ENCODE peak calls at places on chromosome 20, in four cellular contexts. One of them, this sample, is unnamed. For H3K27me3, the result is how much of the 10 kb centered on the place peaks cover.

GRCh38 chr20:51583499-51583898 is 41.0 kb upstream of the NFATC2 start:
- DNase-seq in neuronal stem cell: no peak
- DNase-seq in H9: no peak
- DNase-seq in IMR-90: no peak
- DNase-seq in this sample: no peak

GRCh38 chr20:11329271-11329670 is 588.4 kb upstream of the BTBD3 start:
- DNase-seq in IMR-90: peak
- DNase-seq in neuronal stem cell: no peak
- DNase-seq in H9: no peak
- DNase-seq in this sample: no peak

GRCh38 chr20:2658414-2659354 is 5.3 kb downstream of the IDH3B start:
- DNase-seq in H9: peak
- DNase-seq in neuronal stem cell: no peak
- DNase-seq in IMR-90: no peak
- DNase-seq in this sample: peak

GRCh38 chr20:54020348-54020747 is 50.0 kb downstream of the BCAS1 start:
- DNase-seq in IMR-90: no peak
- DNase-seq in H9: no peak
- DNase-seq in neuronal stem cell: no peak
- DNase-seq in this sample: no peak

GRCh38 chr20:53829086-53829703 is 235.6 kb upstream of the ZNF217 start:
- DNase-seq in H9: no peak
- DNase-seq in neuronal stem cell: no peak
- DNase-seq in IMR-90: peak
- DNase-seq in this sample: peak

GRCh38 chr20:35791823-35792222 is 20.0 kb downstream of the PHF20 start:
- DNase-seq in H9: no peak
- DNase-seq in neuronal stem cell: no peak
- DNase-seq in IMR-90: peak
- DNase-seq in this sample: peak

GRCh38 chr20:41339957-41340326 is 679 bp upstream of the LPIN3 start:
- DNase-seq in neuronal stem cell: peak
- DNase-seq in H9: peak
- DNase-seq in IMR-90: peak
- DNase-seq in this sample: peak

GRCh38 chr20:23212011-23212410 is 125.9 kb upstream of the CD93 start:
- DNase-seq in neuronal stem cell: no peak
- DNase-seq in H9: no peak
- DNase-seq in IMR-90: no peak
- DNase-seq in this sample: peak

GRCh38 chr20:37435607-37436006 is 85.4 kb upstream of the NNAT start:
- DNase-seq in H9: no peak
- DNase-seq in IMR-90: no peak
- DNase-seq in neuronal stem cell: no peak
- DNase-seq in this sample: no peak

GRCh38 chr20:37426978-37427377 is 81.0 kb downstream of the SRC start:
- DNase-seq in neuronal stem cell: no peak
- DNase-seq in IMR-90: no peak
- DNase-seq in H9: no peak
- DNase-seq in this sample: no peak

GRCh38 chr20:37431786-37432185 is 85.8 kb downstream of the SRC start:
- DNase-seq in IMR-90: no peak
- DNase-seq in H9: no peak
- DNase-seq in neuronal stem cell: no peak
- DNase-seq in this sample: no peak

GRCh38 chr20:37430044-37430443 is 84.1 kb downstream of the SRC start:
- DNase-seq in neuronal stem cell: no peak
- DNase-seq in H9: no peak
- DNase-seq in IMR-90: no peak
- DNase-seq in this sample: no peak

DNA sequence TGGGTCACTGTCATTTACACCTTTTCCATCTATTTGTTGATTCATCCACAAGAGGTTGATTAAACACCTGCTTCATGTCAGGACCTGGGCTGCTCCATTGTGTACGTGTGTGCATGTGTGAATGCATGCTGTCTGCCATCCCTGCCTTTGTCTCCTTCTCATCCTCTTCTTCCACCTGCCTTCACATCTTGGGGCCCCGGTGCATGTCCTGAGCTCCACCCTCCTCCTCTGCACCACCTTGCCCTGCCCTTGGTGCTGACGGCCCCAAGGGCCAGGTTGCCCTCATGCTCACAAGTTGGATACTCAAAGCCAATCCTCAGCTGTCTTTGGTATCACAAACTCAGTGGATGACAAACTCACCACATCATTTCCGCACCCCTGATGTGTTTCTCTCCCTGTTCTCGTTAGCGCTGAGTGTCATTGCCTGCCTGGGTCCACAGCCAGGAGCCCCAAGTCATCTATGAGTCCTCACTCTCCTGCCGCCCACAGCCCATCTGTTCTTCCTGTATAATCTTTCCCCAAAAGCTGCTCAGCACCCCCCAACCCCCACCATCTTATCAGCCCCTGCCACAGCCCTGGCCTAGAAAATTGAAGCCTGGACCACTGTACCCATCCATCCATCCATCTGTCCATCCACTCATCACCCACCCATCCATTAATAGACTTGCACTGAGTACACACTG is 85.0 kb downstream of the SRC start:
- DNase-seq in neuronal stem cell: no peak
- DNase-seq in H9: no peak
- DNase-seq in IMR-90: no peak
- DNase-seq in this sample: no peak
- H3K27me3 ChIP-seq in neuronal stem cell: under half
- H3K27me3 ChIP-seq in H9: under half
- H3K27me3 ChIP-seq in IMR-90: half or more
- H3K27me3 ChIP-seq in this sample: under half

GRCh38 chr20:61599061-61599930 is 347.2 kb downstream of the CDH4 start:
- DNase-seq in IMR-90: no peak
- DNase-seq in neuronal stem cell: no peak
- DNase-seq in H9: peak
- DNase-seq in this sample: no peak
- H3K18ac ChIP-seq in IMR-90: no peak
- H3K18ac ChIP-seq in neuronal stem cell: peak
- H3K18ac ChIP-seq in H9: no peak
- H3K18ac ChIP-seq in this sample: no peak

GRCh38 chr20:44174996-44175766 is 11.8 kb downstream of the JPH2 start:
- DNase-seq in IMR-90: no peak
- DNase-seq in neuronal stem cell: no peak
- DNase-seq in H9: no peak
- DNase-seq in this sample: no peak
- H2BK120ac ChIP-seq in IMR-90: no peak
- H2BK120ac ChIP-seq in neuronal stem cell: no peak
- H2BK120ac ChIP-seq in H9: no peak
- H2BK120ac ChIP-seq in this sample: no peak

GRCh38 chr20:5492941-5493340 is 176.2 kb upstream of the PROKR2 start:
- DNase-seq in H9: no peak
- DNase-seq in neuronal stem cell: no peak
- DNase-seq in IMR-90: no peak
- DNase-seq in this sample: no peak
- H3K27me3 ChIP-seq in H9: under half
- H3K27me3 ChIP-seq in neuronal stem cell: under half
- H3K27me3 ChIP-seq in IMR-90: under half
- H3K27me3 ChIP-seq in this sample: under half

DNA sequence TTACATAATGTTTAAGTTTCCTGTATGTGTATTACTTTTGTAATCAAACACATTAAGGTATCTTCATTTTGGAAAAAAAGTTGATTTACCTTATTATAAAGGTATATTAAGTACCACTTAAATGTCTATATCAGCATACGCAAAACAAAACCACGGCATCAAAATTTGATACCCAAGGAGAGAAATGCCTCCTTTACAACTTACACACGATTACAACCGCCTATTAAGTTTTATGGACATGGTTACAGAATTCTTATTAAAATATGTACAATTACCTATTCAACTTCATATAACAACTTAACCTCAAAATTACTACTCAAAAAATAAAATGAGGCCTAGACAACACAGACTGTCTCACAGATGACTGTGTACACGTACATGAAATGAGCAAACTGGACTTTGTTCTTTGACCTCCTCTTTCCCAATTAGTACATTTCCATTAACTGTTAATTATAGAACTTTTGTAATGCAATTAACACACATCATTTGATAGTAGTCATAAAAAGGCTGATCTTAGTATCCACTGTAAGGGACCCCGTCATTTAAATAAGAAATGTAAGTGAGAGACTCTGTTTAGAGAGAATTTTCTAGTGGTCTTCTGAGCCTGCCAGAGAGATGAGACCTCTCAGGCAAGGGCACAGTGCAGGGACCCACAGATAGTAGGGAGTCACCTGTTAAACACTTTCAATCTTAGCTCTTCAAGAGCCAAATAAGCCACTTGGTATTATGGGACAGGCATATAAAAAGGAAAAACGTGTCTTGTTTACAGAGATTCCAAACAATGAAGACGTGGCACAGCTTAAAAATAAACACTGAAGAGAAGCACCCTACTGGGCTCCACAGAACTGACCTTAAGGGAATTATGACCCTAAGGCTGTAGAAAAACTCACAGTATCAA is 2.4 kb downstream of the DIDO1 start:
- DNase-seq in neuronal stem cell: no peak
- DNase-seq in H9: no peak
- DNase-seq in IMR-90: no peak
- DNase-seq in this sample: no peak
- H3K18ac ChIP-seq in neuronal stem cell: no peak
- H3K18ac ChIP-seq in H9: no peak
- H3K18ac ChIP-seq in IMR-90: no peak
- H3K18ac ChIP-seq in this sample: no peak

DNA sequence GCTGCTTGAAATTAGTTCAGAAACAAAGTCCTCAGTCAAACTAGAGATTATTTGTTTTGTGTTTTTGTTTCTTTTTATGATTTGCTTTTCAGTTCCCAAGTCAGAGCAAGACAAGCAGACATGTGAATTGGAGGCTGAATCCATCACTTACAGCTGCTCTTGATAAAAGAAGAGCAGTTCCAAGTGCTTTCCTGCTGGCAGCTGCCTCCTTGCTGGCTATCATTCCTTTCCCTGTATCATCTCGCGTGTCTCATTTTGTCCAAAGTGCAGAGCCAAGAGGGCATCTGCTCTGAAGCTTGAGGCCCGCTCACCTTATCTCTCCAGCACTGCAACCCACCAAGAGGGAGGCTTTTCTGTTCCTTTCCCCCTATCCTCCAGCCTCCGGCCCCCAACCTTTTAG is 172.2 kb upstream of the FERMT1 start:
- DNase-seq in neuronal stem cell: no peak
- DNase-seq in H9: no peak
- DNase-seq in IMR-90: no peak
- DNase-seq in this sample: no peak
- H2BK120ac ChIP-seq in neuronal stem cell: no peak
- H2BK120ac ChIP-seq in H9: no peak
- H2BK120ac ChIP-seq in IMR-90: no peak
- H2BK120ac ChIP-seq in this sample: no peak

DNA sequence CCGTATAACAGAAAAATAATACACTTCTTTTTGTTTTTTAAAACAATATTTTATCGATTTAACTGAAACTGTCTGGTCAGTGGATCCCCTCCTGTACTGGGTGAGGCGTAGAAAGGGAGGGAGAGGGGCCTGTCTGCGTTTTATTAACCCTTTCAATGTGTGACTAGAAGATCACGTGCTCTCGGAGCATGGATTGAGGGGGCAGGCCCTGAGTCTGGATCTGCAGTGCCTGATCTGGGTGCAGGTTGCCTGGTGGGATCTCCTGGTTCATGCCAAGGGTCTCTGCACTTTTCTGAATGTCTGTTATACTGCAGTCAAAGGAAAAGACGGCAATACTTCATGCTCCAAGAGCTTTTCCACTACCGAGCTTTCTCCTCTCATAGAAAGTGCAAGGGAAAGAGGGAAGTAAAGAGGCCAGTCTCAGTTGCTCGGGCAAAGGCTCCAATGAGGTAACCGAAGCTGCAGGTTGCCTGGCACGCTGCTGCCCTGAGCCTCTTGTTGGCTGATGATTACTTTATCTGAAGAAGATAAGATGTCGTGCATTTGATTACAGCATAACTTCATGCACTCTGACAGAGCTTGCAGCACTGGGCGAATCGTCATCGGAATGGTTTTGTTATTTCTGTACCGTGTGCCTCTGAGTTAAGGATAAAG is 167.4 kb upstream of the PMEPA1 start:
- DNase-seq in neuronal stem cell: no peak
- DNase-seq in IMR-90: no peak
- DNase-seq in H9: no peak
- DNase-seq in this sample: no peak
- H3K27me3 ChIP-seq in neuronal stem cell: under half
- H3K27me3 ChIP-seq in IMR-90: under half
- H3K27me3 ChIP-seq in H9: under half
- H3K27me3 ChIP-seq in this sample: under half

DNA sequence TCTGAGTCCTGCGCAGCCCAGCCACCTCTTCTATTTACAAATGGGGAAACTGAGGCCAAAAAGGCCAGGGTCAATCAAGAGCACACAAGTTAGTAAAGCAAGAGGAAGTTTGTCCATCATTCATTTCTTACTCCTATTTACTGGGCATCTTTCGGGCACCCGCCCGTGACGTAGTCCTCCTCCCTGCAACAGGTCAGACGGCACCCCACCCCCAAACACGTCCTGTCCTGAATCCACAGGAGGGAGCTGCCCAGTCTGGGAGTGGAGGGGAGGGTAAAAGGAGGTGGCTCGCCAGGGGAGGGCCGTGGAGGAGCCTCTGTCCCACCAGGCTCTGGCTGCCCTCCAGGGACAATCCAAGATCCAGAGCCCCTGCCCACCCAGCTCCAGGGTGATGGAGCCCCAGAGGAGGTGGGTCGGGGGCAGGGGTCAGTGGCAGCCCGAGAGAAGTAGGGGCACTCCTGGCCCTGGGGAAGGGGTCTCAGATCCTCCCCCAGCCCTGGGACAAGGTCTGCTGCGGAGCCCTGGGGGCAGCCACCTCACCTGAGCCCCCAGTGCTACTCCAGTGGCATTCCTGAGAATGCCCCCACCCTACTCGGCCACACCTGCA is 2.5 kb upstream of the LAMA5 start:
- DNase-seq in IMR-90: no peak
- DNase-seq in neuronal stem cell: no peak
- DNase-seq in H9: no peak
- DNase-seq in this sample: no peak
- H3K18ac ChIP-seq in IMR-90: peak
- H3K18ac ChIP-seq in neuronal stem cell: peak
- H3K18ac ChIP-seq in H9: no peak
- H3K18ac ChIP-seq in this sample: peak

DNA sequence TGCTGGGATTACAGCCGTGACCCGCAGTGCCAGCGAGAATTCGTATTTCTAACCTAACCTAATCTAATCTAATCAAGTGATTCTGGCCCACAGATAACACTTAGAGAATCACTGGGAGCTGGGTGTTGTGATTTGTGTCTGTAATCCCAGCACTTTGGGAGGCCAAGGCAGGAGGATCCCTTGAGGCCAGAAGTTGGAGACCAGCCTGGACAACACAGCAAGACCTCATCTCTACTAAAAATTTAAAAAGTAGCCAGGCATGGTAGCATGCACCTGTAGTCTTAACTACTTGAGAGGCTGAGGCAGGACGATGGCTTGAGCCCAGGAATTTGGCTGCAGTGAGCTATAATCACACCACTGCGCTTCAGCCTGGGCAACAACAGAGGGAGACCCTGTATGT is 21.4 kb upstream of the NCOA3 start:
- DNase-seq in neuronal stem cell: no peak
- DNase-seq in IMR-90: no peak
- DNase-seq in H9: no peak
- DNase-seq in this sample: peak
- H2BK120ac ChIP-seq in neuronal stem cell: no peak
- H2BK120ac ChIP-seq in IMR-90: no peak
- H2BK120ac ChIP-seq in H9: no peak
- H2BK120ac ChIP-seq in this sample: no peak

GRCh38 chr20:21395039-21395665 is 2.2 kb downstream of the NKX2-4 start:
- DNase-seq in IMR-90: no peak
- DNase-seq in neuronal stem cell: no peak
- DNase-seq in H9: no peak
- DNase-seq in this sample: no peak
- H3K27me3 ChIP-seq in IMR-90: half or more
- H3K27me3 ChIP-seq in neuronal stem cell: half or more
- H3K27me3 ChIP-seq in H9: half or more
- H3K27me3 ChIP-seq in this sample: under half

This sample was measured in mesendoderm.